ENCODE peak calls at places on chromosomes 7 and 10, in six cellular contexts. D is transverse colon, O is lower leg skin, A is activated B cell treated with CpG ODN at 0.5 μM for 24 hours, W is fibroblast of pulmonary artery, H is Calu3. B is an unnamed sample.

GRCh38 chr10:58101682-58102081 is 166.0 kb downstream of the IPMK start:
- DNase-seq in D (no peak), O (no peak), A (no peak), W (no peak), H (no peak), B (no peak)

GRCh38 chr7:2853147-2853546 is 9.0 kb upstream of the GNA12 start:
- DNase-seq in D (no peak), O (no peak), A (no peak), W (peak; percentile 87), H (no peak), B (peak; percentile 63)

GRCh38 chr7:26305048-26305868 is 13.6 kb downstream of the SNX10 start:
- DNase-seq in D (no peak), O (no peak), A (no peak), W (no peak), H (no peak), B (peak; percentile 82)

GRCh38 chr7:146874722-146875121 is 758.1 kb downstream of the CNTNAP2 start:
- DNase-seq in D (no peak), O (no peak), A (no peak), W (no peak), H (no peak), B (no peak)

GRCh38 chr7:5692112-5692844 is 89.2 kb downstream of the RNF216 start:
- DNase-seq in D (peak; percentile 50), O (peak; percentile 92), A (no peak), W (peak; percentile 97), H (no peak), B (peak; percentile 94)

GRCh38 chr7:28619256-28619655 is 206.9 kb downstream of the CREB5 start:
- DNase-seq in D (no peak), O (no peak), A (no peak), W (no peak), H (no peak), B (no peak)

GRCh38 chr7:97013555-97013954 is 8.2 kb downstream of the DLX6 start:
- DNase-seq in D (no peak), O (no peak), A (no peak), W (no peak), H (no peak), B (no peak)

GRCh38 chr10:88086187-88086954 is 222.9 kb downstream of the PTEN start:
- DNase-seq in D (no peak), O (no peak), A (no peak), W (no peak), H (no peak), B (no peak)

GRCh38 chr10:92239185-92239599 is 51.7 kb downstream of the CPEB3 start:
- DNase-seq in D (no peak), O (no peak), A (no peak), W (no peak), H (no peak), B (no peak)

GRCh38 chr10:125203186-125203800 is 42.9 kb upstream of the CTBP2 start:
- DNase-seq in D (no peak), O (no peak), A (no peak), W (no peak), H (no peak), B (no peak)

GRCh38 chr7:98831641-98832221 is 38.1 kb downstream of the TMEM130 start:
- DNase-seq in D (peak; percentile 12), O (no peak), A (no peak), W (peak; percentile 33), H (peak; percentile 24), B (peak; percentile 35)

GRCh38 chr10:6406220-6407033 is 173.6 kb downstream of the PRKCQ start:
- DNase-seq in D (no peak), O (no peak), A (no peak), W (peak; percentile 56), H (peak; percentile 52), B (peak; percentile 46)

GRCh38 chr7:104862719-104863118 is 151.3 kb upstream of the KMT2E start:
- DNase-seq in D (no peak), O (no peak), A (no peak), W (peak; percentile 10), H (no peak), B (peak; percentile 44)

GRCh38 chr10:110207805-110208613 is 604 bp downstream of the MXI1 start:
- DNase-seq in D (peak; percentile 53), O (peak; percentile 42), A (peak; percentile 36), W (peak; percentile 46), H (no peak), B (peak; percentile 39)

GRCh38 chr10:74813371-74813770 is 13.0 kb upstream of the KAT6B start:
- DNase-seq in D (no peak), O (no peak), A (no peak), W (no peak), H (no peak), B (no peak)

GRCh38 chr10:43049081-43049551 is 27.8 kb upstream of the RET start:
- DNase-seq in D (peak; percentile 0), O (no peak), A (no peak), W (no peak), H (no peak), B (no peak)

GRCh38 chr10:10589540-10589939 is 428.1 kb upstream of the CELF2 start:
- DNase-seq in D (no peak), O (peak; percentile 36), A (no peak), W (peak; percentile 99), H (peak; percentile 2), B (peak; percentile 90)

GRCh38 chr10:45421231-45422097 is 47.4 kb downstream of the ALOX5 start:
- DNase-seq in D (peak; percentile 58), O (no peak), A (no peak), W (no peak), H (no peak), B (no peak)

GRCh38 chr10:68828833-68829232 is 1.5 kb downstream of the STOX1 start:
- DNase-seq in D (no peak), O (no peak), A (no peak), W (no peak), H (no peak), B (no peak)
- TF ChIP-seq CTCF in D (no peak), O (no peak), A (no peak), W (no peak), H (no peak), B (no peak)

DNA sequence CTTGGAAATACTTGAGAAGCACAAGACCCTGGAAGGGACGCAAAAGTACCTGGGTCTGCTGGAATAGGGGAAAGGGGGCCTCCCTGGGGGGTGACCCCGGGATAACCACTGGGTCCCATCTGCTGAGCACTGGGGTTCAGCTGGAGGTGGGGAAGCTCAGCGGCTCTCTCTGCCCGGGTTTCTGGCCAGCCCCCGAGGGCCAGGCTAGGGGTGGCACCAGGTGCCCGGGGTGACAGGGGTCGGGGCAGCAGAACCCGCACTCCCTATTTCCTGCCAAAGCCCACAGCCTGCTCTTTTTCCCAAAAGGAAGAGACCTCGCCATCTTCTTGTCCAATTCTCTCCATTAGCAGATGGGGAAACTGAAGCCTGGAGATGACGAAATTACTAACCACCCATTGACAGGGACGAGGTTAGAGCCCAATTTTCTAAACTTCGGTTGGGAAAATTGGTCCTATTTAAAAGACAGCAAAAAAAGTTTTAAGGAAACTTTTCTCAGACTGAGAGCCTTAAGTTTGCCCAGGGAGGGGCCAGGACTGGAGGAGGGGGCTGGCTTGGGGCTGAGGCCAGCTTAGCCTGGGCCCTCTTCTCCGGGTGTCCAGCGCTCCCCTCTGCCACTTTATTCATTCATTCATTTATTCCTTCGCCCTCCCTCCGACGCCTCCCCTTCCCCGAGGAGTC is 17.8 kb upstream of the GATA3 start:
- DNase-seq in D (no peak), O (no peak), A (no peak), W (no peak), H (no peak), B (no peak)
- TF ChIP-seq CTCF in D (no peak), O (no peak), A (no peak), W (no peak), H (no peak), B (no peak)

GRCh38 chr10:132634241-132634946 is 96.8 kb downstream of the INPP5A start:
- DNase-seq in D (peak; percentile 69), O (no peak), A (no peak), W (no peak), H (no peak), B (no peak)
- TF ChIP-seq CTCF in D (no peak), O (no peak), A (no peak), W (no peak), H (no peak), B (no peak)

DNA sequence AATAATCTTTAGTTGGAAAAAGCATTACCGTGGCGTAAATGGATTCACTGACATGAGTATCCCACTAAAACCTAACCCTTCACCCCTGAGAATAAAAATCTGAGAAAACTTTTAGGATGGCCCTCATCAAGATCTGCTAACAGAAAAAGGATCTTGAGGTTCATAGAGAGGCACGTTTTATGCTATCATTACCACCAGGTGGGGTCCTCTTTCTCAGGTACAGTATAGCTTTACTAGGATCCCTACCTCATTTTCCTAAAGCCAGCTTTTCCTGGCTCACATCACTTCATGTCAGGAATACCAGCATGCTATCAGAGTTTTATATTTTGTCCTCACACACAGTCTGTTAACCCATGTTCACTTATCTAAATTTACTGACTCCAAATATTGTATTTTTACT is 173.7 kb downstream of the POM121L12 start:
- DNase-seq in D (no peak), O (no peak), A (no peak), W (no peak), H (no peak), B (no peak)
- TF ChIP-seq CTCF in D (no peak), O (no peak), A (no peak), W (no peak), H (no peak), B (no peak)